ENCODE peak calls at places on chromosomes 2 and 18, in four cellular contexts. One of them, this sample, is unnamed.

GRCh38 chr18:42977982-42978595 is 137.4 kb downstream of the RIT2 start:
- DNase-seq in CD8-positive, alpha-beta memory T cell: no peak
- DNase-seq in fibroblast of the conjunctiva: no peak
- DNase-seq in MV-4-11: no peak
- DNase-seq in this sample: no peak

GRCh38 chr2:180952082-180952481 is 28.3 kb upstream of the UBE2E3 start:
- DNase-seq in CD8-positive, alpha-beta memory T cell: no peak
- DNase-seq in fibroblast of the conjunctiva: no peak
- DNase-seq in MV-4-11: no peak
- DNase-seq in this sample: no peak

GRCh38 chr2:15316370-15316814 is 244.7 kb downstream of the NBAS start:
- DNase-seq in CD8-positive, alpha-beta memory T cell: no peak
- DNase-seq in fibroblast of the conjunctiva: no peak
- DNase-seq in MV-4-11: no peak
- DNase-seq in this sample: no peak

GRCh38 chr2:237894396-237894979 is 35.1 kb downstream of the RAMP1 start:
- DNase-seq in CD8-positive, alpha-beta memory T cell: no peak
- DNase-seq in fibroblast of the conjunctiva: no peak
- DNase-seq in MV-4-11: no peak
- DNase-seq in this sample: no peak

GRCh38 chr18:3970929-3971328 is 484.2 kb downstream of the DLGAP1 start:
- DNase-seq in CD8-positive, alpha-beta memory T cell: no peak
- DNase-seq in fibroblast of the conjunctiva: no peak
- DNase-seq in MV-4-11: no peak
- DNase-seq in this sample: no peak

GRCh38 chr2:100409461-100409860 is 8.0 kb downstream of the CHST10 start:
- DNase-seq in CD8-positive, alpha-beta memory T cell: no peak
- DNase-seq in fibroblast of the conjunctiva: no peak
- DNase-seq in MV-4-11: no peak
- DNase-seq in this sample: no peak

GRCh38 chr2:240876035-240876474 is 7.4 kb downstream of the AGXT start:
- DNase-seq in CD8-positive, alpha-beta memory T cell: no peak
- DNase-seq in fibroblast of the conjunctiva: no peak
- DNase-seq in MV-4-11: no peak
- DNase-seq in this sample: no peak

GRCh38 chr2:128536925-128537620 is 218.4 kb upstream of the HS6ST1 start:
- DNase-seq in CD8-positive, alpha-beta memory T cell: no peak
- DNase-seq in fibroblast of the conjunctiva: peak; percentile 51
- DNase-seq in MV-4-11: peak; percentile 7
- DNase-seq in this sample: peak; percentile 94

GRCh38 chr2:74566423-74567085 is 12.0 kb downstream of the DOK1 start:
- DNase-seq in CD8-positive, alpha-beta memory T cell: no peak
- DNase-seq in fibroblast of the conjunctiva: peak; percentile 93
- DNase-seq in MV-4-11: peak; percentile 68
- DNase-seq in this sample: peak; percentile 95

GRCh38 chr2:199943373-199943772 is 11.9 kb downstream of the TYW5 start:
- DNase-seq in CD8-positive, alpha-beta memory T cell: no peak
- DNase-seq in fibroblast of the conjunctiva: no peak
- DNase-seq in MV-4-11: no peak
- DNase-seq in this sample: no peak

GRCh38 chr2:62248226-62248625 is 52.3 kb downstream of the B3GNT2 start:
- DNase-seq in CD8-positive, alpha-beta memory T cell: no peak
- DNase-seq in fibroblast of the conjunctiva: no peak
- DNase-seq in MV-4-11: no peak
- DNase-seq in this sample: no peak

GRCh38 chr2:120842456-120843439 is 107.1 kb downstream of the GLI2 start:
- DNase-seq in CD8-positive, alpha-beta memory T cell: no peak
- DNase-seq in fibroblast of the conjunctiva: no peak
- DNase-seq in MV-4-11: no peak
- DNase-seq in this sample: no peak

GRCh38 chr2:150485871-150486538 is 1.5 kb downstream of the RND3 start:
- DNase-seq in CD8-positive, alpha-beta memory T cell: no peak
- DNase-seq in fibroblast of the conjunctiva: peak; percentile 52
- DNase-seq in MV-4-11: no peak
- DNase-seq in this sample: peak; percentile 96

GRCh38 chr2:200081221-200081620 is 125.8 kb downstream of the MAIP1 start:
- DNase-seq in CD8-positive, alpha-beta memory T cell: no peak
- DNase-seq in fibroblast of the conjunctiva: no peak
- DNase-seq in MV-4-11: no peak
- DNase-seq in this sample: peak; percentile 60